ENCODE peak calls at places on chromosomes 7 and 10, in eight cellular contexts. T is SK-N-SH, I is astrocyte, U is neuronal stem cell, E is HepG2, B is endothelial cell of umbilical vein, N is mammary epithelial cell, Q is hepatocyte. G is an unnamed sample.

GRCh38 chr10:6416892-6417512 is 163.1 kb downstream of the PRKCQ start:
- DNase-seq in E (peak; percentile 35), U (peak; percentile 58), N (peak; percentile 31), T (peak; percentile 44), Q (peak; percentile 68), I (peak; percentile 23), B (peak; percentile 71), G (no peak)

GRCh38 chr10:124066744-124067714 is 26.4 kb downstream of the CHST15 start:
- DNase-seq in T (peak; percentile 68), Q (no peak), N (no peak), B (no peak), E (no peak), I (no peak), U (peak; percentile 21), G (peak; percentile 53)

GRCh38 chr10:79197558-79197957 is 128.8 kb downstream of the ZMIZ1 start:
- DNase-seq in U (no peak), E (no peak), B (no peak), I (no peak), T (no peak), N (no peak), Q (no peak), G (no peak)

GRCh38 chr10:45811075-45811474 is 36.2 kb downstream of the AGAP4 start:
- DNase-seq in B (no peak), Q (no peak), U (no peak), N (no peak), I (no peak), T (no peak), E (no peak), G (no peak)

GRCh38 chr7:121994625-121995410 is 121.9 kb downstream of the PTPRZ1 start:
- DNase-seq in N (peak; percentile 69), U (peak; percentile 56), E (peak; percentile 70), T (peak; percentile 56), I (peak; percentile 59), Q (peak; percentile 79), B (peak; percentile 69), G (peak; percentile 81)

GRCh38 chr7:45573636-45574470 is at the start of gene ADCY1:
- DNase-seq in B (no peak), I (no peak), N (no peak), U (peak; percentile 54), E (no peak), T (peak; percentile 99), Q (peak; percentile 68), G (peak; percentile 87)

GRCh38 chr10:22475857-22476600 is 130.7 kb downstream of the SPAG6 start:
- DNase-seq in B (no peak), I (no peak), U (peak; percentile 48), E (no peak), N (no peak), Q (peak; percentile 28), T (peak; percentile 76), G (no peak)

GRCh38 chr7:2016021-2016631 is 216.6 kb downstream of the MAD1L1 start:
- DNase-seq in N (no peak), U (no peak), Q (no peak), E (no peak), B (no peak), I (no peak), T (peak; percentile 34), G (peak; percentile 68)

GRCh38 chr10:111076191-111076681 is 593 bp upstream of the ADRA2A start:
- DNase-seq in I (peak; percentile 22), U (peak; percentile 78), Q (peak; percentile 86), N (peak; percentile 37), E (no peak), B (peak; percentile 41), T (peak; percentile 93), G (peak; percentile 98)

GRCh38 chr10:124091646-124092269 is 1.6 kb downstream of the CHST15 start:
- DNase-seq in E (no peak), N (peak; percentile 41), Q (peak; percentile 49), I (no peak), U (peak; percentile 24), B (peak; percentile 38), T (peak; percentile 73), G (peak; percentile 88)

GRCh38 chr7:4857189-4857588 is 4.6 kb downstream of the PAPOLB start:
- DNase-seq in Q (no peak), E (no peak), B (no peak), I (no peak), T (no peak), U (no peak), N (no peak), G (no peak)

GRCh38 chr7:46076527-46076926 is 155.5 kb upstream of the IGFBP3 start:
- DNase-seq in N (no peak), E (no peak), U (no peak), T (no peak), B (no peak), Q (no peak), I (no peak), G (no peak)

GRCh38 chr7:155483245-155483644 is 25.3 kb downstream of the EN2 start:
- DNase-seq in N (no peak), I (no peak), T (no peak), Q (no peak), E (no peak), U (no peak), B (no peak), G (no peak)

GRCh38 chr7:40584667-40585433 is 450.0 kb downstream of the SUGCT start:
- DNase-seq in T (no peak), Q (no peak), N (peak; percentile 82), I (peak; percentile 33), B (peak; percentile 10), E (no peak), U (no peak), G (peak; percentile 3)

GRCh38 chr10:101749033-101749432 is 26.9 kb downstream of the FGF8 start:
- DNase-seq in N (no peak), I (no peak), E (no peak), T (no peak), Q (no peak), B (no peak), U (peak; percentile 49), G (peak; percentile 70)

DNA sequence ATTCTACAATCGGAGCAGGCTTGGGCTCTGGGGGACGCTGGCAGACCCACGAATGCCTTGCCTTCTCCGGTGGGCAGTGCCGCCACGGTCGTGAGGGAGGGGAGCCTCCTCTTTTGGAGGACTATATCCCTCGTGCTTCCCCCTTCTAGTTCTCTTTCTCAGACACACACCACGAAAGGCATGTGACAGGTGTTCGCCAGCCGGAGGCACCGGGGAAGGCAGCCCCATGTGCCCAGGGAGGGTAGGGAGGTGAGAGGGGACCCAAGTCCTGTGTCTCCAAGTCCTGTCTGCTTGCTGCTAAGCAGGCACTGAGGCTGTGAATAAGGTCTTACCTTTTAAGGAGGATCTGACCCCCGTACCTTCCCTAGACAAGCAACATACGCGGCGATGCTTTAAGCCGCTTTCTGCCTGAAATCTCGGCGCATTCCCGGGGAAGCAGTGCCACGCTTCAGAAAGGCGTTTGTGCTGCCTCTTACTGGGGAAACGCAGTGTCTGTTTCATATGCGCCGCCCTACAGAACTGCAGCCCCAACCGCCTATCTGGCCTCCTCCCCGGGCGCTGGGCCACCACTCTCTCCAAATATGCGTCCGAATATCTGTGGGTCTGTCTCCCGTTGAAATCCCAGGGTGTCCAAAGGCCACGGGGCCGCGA is 809 bp downstream of the PLXNA4 start:
- DNase-seq in Q (peak; percentile 61), I (peak; percentile 67), U (no peak), T (peak; percentile 84), B (peak; percentile 71), N (no peak), E (no peak), G (peak; percentile 99)
- H3K4me2 ChIP-seq in Q (peak overlapping the region; percentile 97), I (peak overlapping the region; percentile 88), U (peak overlapping the region; percentile 85), T (peak overlapping the region; percentile 93), B (peak overlapping the region; percentile 84), N (no peak overlapping the region), E (no peak overlapping the region), G (peak overlapping the region; percentile 78)

GRCh38 chr7:112204072-112204775 is 2.0 kb downstream of the DOCK4 start:
- DNase-seq in B (peak; percentile 59), T (peak; percentile 39), N (peak; percentile 42), U (no peak), Q (no peak), I (no peak), E (no peak), G (peak; percentile 59)
- H3K4me3 ChIP-seq in B (peak overlapping the region; percentile 98), T (peak overlapping the region; percentile 82), N (peak overlapping the region; percentile 80), U (peak overlapping the region; percentile 33), Q (peak overlapping the region; percentile 89), I (peak overlapping the region; percentile 94), E (peak overlapping the region; percentile 73), G (peak overlapping the region; percentile 100)

GRCh38 chr10:132397671-132398565 is 918 bp downstream of the PWWP2B start:
- DNase-seq in E (no peak), I (peak; percentile 32), U (no peak), N (peak; percentile 70), T (peak; percentile 87), Q (peak; percentile 68), B (peak; percentile 37), G (peak; percentile 99)

GRCh38 chr10:132394936-132395703 is 1.9 kb upstream of the PWWP2B start:
- DNase-seq in Q (no peak), B (no peak), E (no peak), T (no peak), U (no peak), N (no peak), I (no peak), G (no peak)

GRCh38 chr10:132395704-132396494 is 1.1 kb upstream of the PWWP2B start:
- DNase-seq in E (peak; percentile 62), T (peak; percentile 73), B (peak; percentile 22), N (no peak), Q (peak; percentile 88), U (no peak), I (no peak), G (peak; percentile 95)

GRCh38 chr10:132397036-132397541 is at the start of gene PWWP2B:
- DNase-seq in U (no peak), I (no peak), T (peak; percentile 87), Q (peak; percentile 85), B (no peak), E (no peak), N (no peak), G (peak; percentile 99)

DNA sequence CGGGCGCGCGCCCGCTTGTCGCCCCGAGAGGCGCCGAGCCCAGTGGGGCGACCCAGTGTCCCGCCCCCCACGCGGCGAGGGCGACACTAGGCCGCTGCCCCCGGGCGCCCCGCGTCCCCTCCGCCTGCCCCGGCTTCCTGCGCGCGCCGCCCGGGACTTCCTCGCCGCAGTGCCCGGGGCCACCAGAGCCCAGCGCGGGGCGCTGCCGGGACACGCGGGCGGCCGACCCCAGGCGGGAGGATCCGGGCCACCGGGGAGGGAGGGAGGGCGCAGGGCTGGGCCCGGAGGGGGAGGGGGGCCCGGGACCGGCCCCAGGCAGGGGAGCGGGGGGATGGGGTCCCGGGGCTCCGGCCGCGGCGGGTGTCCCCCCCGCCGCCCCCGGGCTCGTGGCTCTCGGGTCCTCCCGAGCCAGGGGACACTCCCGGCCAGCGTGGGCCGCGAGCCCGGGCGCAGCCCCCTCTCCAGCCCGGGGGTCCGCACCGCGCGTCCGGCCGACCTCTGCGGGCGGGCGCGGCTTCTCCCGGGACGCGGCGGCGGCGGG is 435 bp upstream of the PWWP2B start:
- DNase-seq in N (no peak), U (no peak), Q (peak; percentile 90), T (peak; percentile 96), I (no peak), B (no peak), E (peak; percentile 26), G (peak; percentile 99)
- H3K4me2 ChIP-seq in N (peak overlapping the region; percentile 69), U (peak overlapping the region; percentile 83), Q (peak overlapping the region; percentile 100), T (peak overlapping the region; percentile 78), I (peak overlapping the region; percentile 96), B (peak overlapping the region; percentile 24), E (peak overlapping the region; percentile 82), G (peak overlapping the region; percentile 57)

GRCh38 chr10:48465860-48466521 is 138.9 kb downstream of the ARHGAP22 start:
- DNase-seq in N (peak; percentile 24), B (no peak), I (no peak), U (no peak), Q (no peak), T (peak; percentile 49), E (no peak), G (peak; percentile 62)
- H3K4me3 ChIP-seq in N (no peak overlapping the region), B (no peak overlapping the region), I (peak overlapping the region; percentile 33), U (no peak overlapping the region), Q (no peak overlapping the region), T (no peak overlapping the region), E (no peak overlapping the region), G (no peak overlapping the region)